ENCODE peak calls at places on chromosomes 6 and 20, in seven cellular contexts. G is K562, B is GM12891, U is GM12878, M is HepG2, N is H1, F is SK-N-SH. A is an unnamed sample.
A peak's percentile ranks its signal among the peaks of the same experiment; 100 is the strongest.

GRCh38 chr6:41257369-41258195 is 28.9 kb downstream of the TREM1 start:
- DNase-seq in N (no peak), B (no peak), M (no peak), U (no peak), F (no peak), G (no peak), A (no peak)

GRCh38 chr6:111764238-111765182 is 108.7 kb downstream of the FYN start:
- DNase-seq in G (no peak), N (no peak), M (no peak), U (peak; percentile 94), B (no peak), F (no peak), A (no peak)

GRCh38 chr6:7052441-7052936 is 55.3 kb upstream of the RREB1 start:
- DNase-seq in M (no peak), B (no peak), N (no peak), U (no peak), G (no peak), F (peak; percentile 38), A (peak; percentile 39)

GRCh38 chr6:76326866-76327265 is 254.4 kb upstream of the IMPG1 start:
- DNase-seq in G (no peak), N (peak; percentile 5), F (no peak), B (no peak), U (no peak), M (no peak), A (no peak)

GRCh38 chr6:3690506-3690905 is 61.0 kb downstream of the PXDC1 start:
- DNase-seq in M (no peak), B (no peak), F (no peak), N (no peak), G (no peak), U (no peak), A (no peak)

GRCh38 chr20:57869951-57870315 is 160.1 kb upstream of the PMEPA1 start:
- DNase-seq in N (no peak), G (no peak), U (no peak), F (no peak), M (no peak), B (no peak), A (no peak)

GRCh38 chr20:24742989-24743388 is 206.1 kb upstream of the CST7 start:
- DNase-seq in F (no peak), U (no peak), B (no peak), M (no peak), N (no peak), G (no peak), A (no peak)

GRCh38 chr20:38125157-38126056 is 39.7 kb downstream of the TGM2 start:
- DNase-seq in M (peak; percentile 90), G (no peak), N (no peak), U (no peak), F (no peak), B (no peak), A (no peak)

GRCh38 chr6:139490482-139490881 is 116.0 kb upstream of the CITED2 start:
- DNase-seq in N (no peak), U (no peak), M (peak; percentile 74), B (no peak), G (peak; percentile 61), F (no peak), A (no peak)

GRCh38 chr6:102766946-102767345 is 1373.4 kb downstream of the GRIK2 start:
- DNase-seq in U (no peak), N (no peak), M (no peak), B (no peak), F (no peak), G (no peak), A (no peak)

GRCh38 chr6:170296746-170297576 is 6.1 kb upstream of the DLL1 start:
- DNase-seq in F (peak; percentile 25), M (no peak), U (no peak), B (no peak), N (no peak), G (no peak), A (no peak)

GRCh38 chr6:166955121-166955864 is 1.1 kb downstream of the RNASET2 start:
- DNase-seq in G (peak; percentile 54), F (peak; percentile 69), B (no peak), U (no peak), N (no peak), M (no peak), A (no peak)

GRCh38 chr20:23050847-23051627 is 1.6 kb upstream of the THBD start:
- DNase-seq in B (peak; percentile 35), N (peak; percentile 78), F (no peak), G (peak; percentile 92), U (no peak), M (no peak), A (no peak)

GRCh38 chr20:64055893-64056638 is 6.6 kb upstream of the SOX18 start:
- DNase-seq in B (no peak), G (peak; percentile 57), N (no peak), M (peak; percentile 90), U (no peak), F (peak; percentile 57), A (no peak)

GRCh38 chr6:36820700-36821580 is 18.3 kb downstream of the CPNE5 start:
- DNase-seq in N (no peak), M (no peak), U (no peak), G (peak; percentile 84), F (no peak), B (no peak), A (no peak)

DNA sequence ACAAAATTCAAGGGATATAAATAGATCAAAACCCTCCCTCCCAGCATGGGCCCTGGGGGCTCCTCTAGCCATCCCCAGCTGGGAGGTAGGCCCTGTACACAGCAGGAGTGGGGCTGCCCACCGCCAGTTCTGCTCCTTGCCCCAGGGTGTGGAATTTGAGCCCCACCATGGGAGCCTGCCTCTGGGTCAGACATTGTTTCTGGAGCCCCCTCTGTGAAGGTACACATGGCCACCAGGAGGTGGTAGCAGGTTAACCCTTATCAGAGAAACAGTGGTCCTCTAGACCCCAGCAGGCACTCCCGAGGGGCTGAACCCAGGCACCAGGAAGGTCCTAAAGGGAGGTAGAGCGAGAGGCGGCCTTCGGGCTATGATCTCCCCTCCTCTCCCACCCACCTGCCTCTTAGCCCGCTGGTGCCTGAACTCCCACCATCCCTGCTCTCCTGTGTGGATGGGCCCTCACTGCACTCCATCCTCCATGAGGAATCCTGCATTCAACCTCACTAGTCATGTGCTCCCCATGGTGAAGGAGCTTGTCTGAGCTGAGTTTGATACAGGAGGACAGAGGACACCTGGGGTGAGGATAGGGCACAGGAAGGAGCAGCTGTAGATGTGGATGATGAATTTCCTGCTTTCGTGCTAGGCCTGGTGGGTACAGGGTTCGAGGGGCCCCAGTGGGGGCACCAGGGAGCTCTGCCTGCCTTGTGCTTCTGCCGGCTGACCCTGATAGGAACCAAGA is 114.9 kb downstream of the GRM4 start:
- DNase-seq in U (no peak), N (no peak), M (no peak), F (no peak), G (no peak), B (no peak), A (no peak)
- TF ChIP-seq TAF1 in U (no peak), N (no peak), M (no peak), F (no peak), G (no peak), B (no peak), A (no peak)

DNA sequence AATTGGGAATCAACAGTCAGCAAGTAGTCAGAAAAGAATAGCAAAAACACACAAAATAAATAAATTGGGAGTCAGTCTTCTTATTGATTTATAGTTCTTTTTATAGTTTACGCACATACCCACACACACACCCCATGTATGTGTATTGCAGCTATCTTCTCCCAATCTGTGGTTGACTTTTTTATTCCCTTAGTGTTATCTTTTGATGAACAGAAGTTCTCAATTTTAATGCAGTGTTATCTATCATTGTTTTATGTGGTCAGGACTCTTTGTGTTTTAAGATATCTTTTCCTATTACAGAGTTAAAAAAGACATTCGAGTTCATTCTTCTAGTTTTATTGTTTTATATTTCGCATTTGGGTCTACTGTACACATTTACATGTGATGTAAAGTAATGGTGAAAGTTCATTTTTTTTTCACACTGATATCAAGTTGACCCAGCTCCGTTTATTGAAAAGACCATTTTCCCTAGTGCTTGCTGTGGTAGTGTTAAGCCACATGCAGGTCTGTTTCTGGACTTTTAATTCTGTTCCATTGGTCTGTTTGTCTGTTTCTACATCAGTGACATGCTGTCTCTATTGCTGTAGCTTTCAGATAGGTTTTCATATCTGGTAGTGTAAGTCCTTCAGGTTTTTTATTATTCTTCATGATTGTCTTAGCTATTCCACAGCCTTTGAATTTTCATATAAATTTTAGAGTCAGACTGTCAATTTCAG is 78.5 kb downstream of the ZFAND3 start:
- DNase-seq in U (no peak), G (no peak), M (no peak), B (no peak), N (no peak), F (no peak), A (no peak)
- TF ChIP-seq POLR2AphosphoS5 in U (no peak), G (no peak), M (no peak), B (no peak), N (no peak), F (no peak), A (no peak)

DNA sequence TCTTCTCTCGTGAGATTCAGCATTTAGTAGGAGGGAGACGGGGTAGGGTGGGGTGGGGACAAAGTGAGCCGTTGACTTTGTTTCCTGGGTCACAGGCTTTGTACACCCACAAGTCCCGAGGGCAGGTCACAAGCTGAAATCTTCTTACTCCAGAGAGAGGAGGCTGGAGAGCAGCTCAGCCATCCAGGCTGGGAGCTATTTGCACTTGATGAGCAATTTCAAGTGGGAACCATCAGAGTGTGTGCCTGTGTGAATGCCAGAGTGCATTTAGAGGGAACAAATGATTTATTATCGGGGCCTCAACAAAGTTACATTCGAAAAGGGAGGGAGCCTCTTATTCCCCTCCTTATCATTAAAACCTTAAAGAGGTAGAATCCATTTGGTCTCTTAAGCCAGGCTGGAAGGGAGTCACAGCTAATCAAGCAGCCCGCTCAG is 155.7 kb upstream of the JARID2 start:
- DNase-seq in G (peak; percentile 93), N (no peak), M (no peak), F (no peak), B (no peak), U (no peak), A (no peak)
- TF ChIP-seq TAF1 in G (peak; percentile 66), N (no peak), M (no peak), F (no peak), B (no peak), U (no peak), A (no peak)

GRCh38 chr6:38639498-38640215 is at the start of gene BTBD9:
- DNase-seq in F (peak; percentile 91), U (peak; percentile 44), B (peak; percentile 74), N (peak; percentile 36), M (peak; percentile 45), G (peak; percentile 87), A (peak; percentile 73)
- TF ChIP-seq POLR2AphosphoS5 in F (peak; percentile 61), U (peak; percentile 75), B (peak; percentile 76), N (peak; percentile 15), M (peak; percentile 42), G (no peak), A (peak; percentile 45)

DNA sequence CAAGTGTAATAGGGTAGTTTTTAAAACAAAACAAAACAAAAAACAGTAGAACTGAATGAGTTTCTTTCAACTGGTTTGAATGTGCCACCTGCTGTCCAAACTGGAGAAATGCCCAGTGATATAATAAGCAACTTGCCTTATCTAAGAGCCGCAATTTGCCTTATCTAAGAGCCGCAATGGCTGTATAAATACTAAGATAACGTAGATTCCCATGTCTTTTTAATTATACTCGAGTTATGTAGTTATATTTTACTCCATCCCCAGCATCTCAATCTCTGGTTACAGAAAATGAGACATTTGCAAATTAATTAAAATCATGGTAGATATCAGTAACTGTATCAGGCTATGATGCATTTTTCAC is 67.2 kb downstream of the RPP40 start:
- DNase-seq in U (no peak), F (peak; percentile 62), G (peak; percentile 69), N (no peak), B (peak; percentile 34), M (peak; percentile 59), A (no peak)
- TF ChIP-seq TAF1 in U (no peak), F (no peak), G (no peak), N (no peak), B (no peak), M (no peak), A (no peak)

GRCh38 chr20:45044084-45044573 is 56.8 kb downstream of the KCNS1 start:
- DNase-seq in M (peak; percentile 82), B (no peak), N (peak; percentile 13), G (peak; percentile 73), U (no peak), F (peak; percentile 36), A (no peak)
- TF ChIP-seq POLR2AphosphoS5 in M (no peak), B (no peak), N (no peak), G (no peak), U (no peak), F (no peak), A (no peak)

A was measured in GM12892.